ENCODE peak calls at places on chromosomes 1 and 21, in five cellular contexts. W, C, I, K and B are unnamed samples.
A peak's percentile ranks its signal among the peaks of the same experiment; 100 is the strongest.

GRCh38 chr1:198359024-198359653 is 181.3 kb downstream of the ATP6V1G3 start:
- DNase-seq in W (no peak), C (no peak), I (no peak), K (peak; percentile 48), B (peak; percentile 46)

GRCh38 chr1:192786617-192787016 is 22.2 kb upstream of the RGS2 start:
- DNase-seq in W (no peak), C (no peak), I (no peak), K (no peak), B (no peak)

GRCh38 chr1:227453962-227454361 is 109.4 kb upstream of the ZNF678 start:
- DNase-seq in W (no peak), C (no peak), I (no peak), K (no peak), B (no peak)

GRCh38 chr1:202343652-202344349 is 2.1 kb upstream of the UBE2T start:
- DNase-seq in W (peak; percentile 27), C (no peak), I (peak; percentile 16), K (peak; percentile 61), B (peak; percentile 70)

GRCh38 chr1:65209005-65209885 is 61.2 kb downstream of the AK4 start:
- DNase-seq in W (peak; percentile 30), C (peak; percentile 11), I (no peak), K (peak; percentile 65), B (peak; percentile 70)

GRCh38 chr1:36084502-36085115 is 715 bp downstream of the TEKT2 start:
- DNase-seq in W (no peak), C (no peak), I (no peak), K (no peak), B (no peak)

GRCh38 chr1:63920154-63921117 is 146.6 kb downstream of the ROR1 start:
- DNase-seq in W (peak; percentile 85), C (no peak), I (no peak), K (peak; percentile 77), B (peak; percentile 90)

GRCh38 chr1:109626682-109627408 is 7.2 kb downstream of the AMPD2 start:
- DNase-seq in W (no peak), C (no peak), I (no peak), K (no peak), B (no peak)

GRCh38 chr1:213829806-213830205 is 158.0 kb upstream of the PROX1 start:
- DNase-seq in W (no peak), C (no peak), I (no peak), K (no peak), B (no peak)

GRCh38 chr1:1219341-1219740 is 5.4 kb upstream of the TNFRSF4 start:
- DNase-seq in W (no peak), C (no peak), I (no peak), K (no peak), B (no peak)

DNA sequence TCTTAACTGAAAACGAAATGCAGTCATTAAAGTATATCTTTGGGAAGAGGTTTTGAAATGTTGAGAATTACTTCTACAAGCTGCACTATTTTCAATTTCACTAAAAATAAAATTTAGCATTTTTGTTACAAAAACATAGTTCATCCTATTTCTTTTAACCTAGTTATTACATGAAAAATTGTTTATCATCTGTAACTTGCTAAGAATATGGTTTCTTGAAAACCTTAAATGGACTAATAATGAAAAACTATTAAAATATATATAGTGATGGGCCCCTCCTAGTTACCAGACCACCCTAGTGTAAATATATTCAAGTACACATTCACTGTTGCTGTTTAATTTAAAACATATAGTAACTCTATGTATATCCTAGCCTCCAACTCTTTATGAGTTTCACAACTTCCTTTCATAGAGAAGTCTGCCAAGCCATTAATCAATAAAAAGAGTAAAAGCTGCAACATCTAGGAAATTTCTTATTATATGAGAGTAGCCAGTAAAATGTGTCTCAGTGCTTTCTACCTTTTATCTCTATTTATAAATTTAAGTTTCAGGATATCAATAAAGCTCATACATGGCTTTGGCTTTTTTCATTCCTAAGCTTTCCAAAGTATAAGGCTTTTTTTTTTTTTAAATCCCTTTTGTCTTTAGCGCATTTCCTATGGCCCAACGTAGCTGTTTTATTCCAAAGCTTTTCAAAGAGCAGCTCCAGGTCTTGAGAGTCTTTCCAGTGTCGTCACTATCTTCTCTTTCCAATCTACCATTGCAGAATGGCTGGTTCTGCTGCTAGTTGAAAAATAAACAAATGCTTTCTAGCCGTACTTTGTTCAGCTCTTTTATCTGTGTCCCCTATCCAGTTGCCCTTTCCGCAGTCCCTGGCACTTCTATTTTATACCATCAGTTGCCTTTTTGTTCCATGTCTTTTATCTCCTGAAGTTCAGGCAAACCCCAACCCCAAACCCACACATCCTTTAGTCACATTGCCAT is 6.5 kb downstream of the IRF2BP2 start:
- DNase-seq in W (peak; percentile 40), C (no peak), I (no peak), K (peak; percentile 70), B (peak; percentile 67)
- H3K4me1 ChIP-seq in W (peaks cover 40% of the 10 kb centered on the region), C (peaks cover 44% of the 10 kb centered on the region), I (peaks cover 33% of the 10 kb centered on the region), K (peaks cover 23% of the 10 kb centered on the region), B (peaks cover 43% of the 10 kb centered on the region)

GRCh38 chr21:30391615-30392014 is 4.2 kb upstream of the KRTAP13-1 start:
- DNase-seq in W (no peak), C (no peak), I (no peak), K (no peak), B (no peak)
- H3K9me3 ChIP-seq in W (no peaks in the 10 kb centered on the region), C (no peaks in the 10 kb centered on the region), I (no peaks in the 10 kb centered on the region), K (no peaks in the 10 kb centered on the region), B (no peaks in the 10 kb centered on the region)

GRCh38 chr1:23362218-23362713 is 7.4 kb downstream of the ZNF436 start:
- DNase-seq in W (no peak), C (no peak), I (no peak), K (no peak), B (peak; percentile 33)
- H3K27me3 ChIP-seq in W (no peaks in the 10 kb centered on the region), C (no peaks in the 10 kb centered on the region), I (no peaks in the 10 kb centered on the region), K (no peaks in the 10 kb centered on the region), B (no peaks in the 10 kb centered on the region)

GRCh38 chr1:156586892-156587477 is 4.6 kb upstream of the NAXE start:
- DNase-seq in W (no peak), C (no peak), I (no peak), K (no peak), B (no peak)
- H3K4me1 ChIP-seq in W (peaks cover 8% of the 10 kb centered on the region), C (peaks cover 6% of the 10 kb centered on the region), I (peaks cover 19% of the 10 kb centered on the region), K (no peaks in the 10 kb centered on the region), B (no peaks in the 10 kb centered on the region)

GRCh38 chr21:44626262-44626661 is 631 bp upstream of the KRTAP10-9 start:
- DNase-seq in W (no peak), C (no peak), I (no peak), K (no peak), B (no peak)
- H3K9me3 ChIP-seq in W (peaks cover 17% of the 10 kb centered on the region), C (no peaks in the 10 kb centered on the region), I (no peaks in the 10 kb centered on the region), K (no peaks in the 10 kb centered on the region), B (no peaks in the 10 kb centered on the region)